ENCODE peak calls at places on chromosomes 12 and 14, in four cellular contexts. C is hypothalamus, Z is spleen, Q is fibroblast of lung. K is an unnamed sample.

GRCh38 chr12:113114447-113115178 is 20.9 kb downstream of the RASAL1 start:
- DNase-seq in C (no peak), Z (no peak), Q (no peak), K (no peak)

GRCh38 chr12:6336079-6336858 is 5.6 kb downstream of the TNFRSF1A start:
- DNase-seq in C (no peak), Z (peak), Q (peak), K (peak)

GRCh38 chr14:75469606-75470237 is 41.9 kb downstream of the JDP2 start:
- DNase-seq in C (no peak), Z (no peak), Q (no peak), K (no peak)

GRCh38 chr12:48007206-48007605 is 2.9 kb upstream of the COL2A1 start:
- DNase-seq in C (no peak), Z (no peak), Q (no peak), K (no peak)

GRCh38 chr12:49129332-49130150 is 1.7 kb downstream of the TUBA1B start:
- DNase-seq in C (no peak), Z (no peak), Q (no peak), K (no peak)

GRCh38 chr14:31297701-31298344 is 90.2 kb upstream of the HECTD1 start:
- DNase-seq in C (no peak), Z (no peak), Q (no peak), K (no peak)

GRCh38 chr12:95830335-95831089 is 28.2 kb upstream of the SNRPF start:
- DNase-seq in C (no peak), Z (no peak), Q (no peak), K (no peak)

GRCh38 chr12:2794261-2794735 is 472 bp upstream of the FKBP4 start:
- DNase-seq in C (peak), Z (peak), Q (peak), K (peak)

GRCh38 chr14:52926994-52927393 is 23.9 kb downstream of the FERMT2 start:
- DNase-seq in C (no peak), Z (no peak), Q (peak), K (no peak)

GRCh38 chr14:55851301-55851700 is 266.9 kb upstream of the PELI2 start:
- DNase-seq in C (no peak), Z (no peak), Q (no peak), K (no peak)

GRCh38 chr14:50875359-50876090 is 3.7 kb downstream of the ABHD12B start:
- DNase-seq in C (no peak), Z (no peak), Q (no peak), K (no peak)

GRCh38 chr14:69581316-69581935 is 6.8 kb upstream of the CCDC177 start:
- DNase-seq in C (no peak), Z (no peak), Q (no peak), K (no peak)